ENCODE peak calls at places on chromosomes 7 and 10, in four cellular contexts. W, V, O and S are unnamed samples.

GRCh38 chr10:30437039-30437781 is 3.2 kb downstream of the MAP3K8 start:
- DNase-seq in W (no peak), V (no peak), O (no peak), S (no peak)

GRCh38 chr10:103917326-103918052 is 495 bp downstream of the STN1 start:
- DNase-seq in W (no peak), V (no peak), O (no peak), S (peak; percentile 42)

GRCh38 chr10:128064615-128065580 is 61.3 kb downstream of the MKI67 start:
- DNase-seq in W (no peak), V (no peak), O (peak; percentile 97), S (no peak)

GRCh38 chr7:129258649-129259389 is 34.0 kb downstream of the AHCYL2 start:
- DNase-seq in W (no peak), V (no peak), O (no peak), S (peak; percentile 81)

GRCh38 chr7:6705959-6706665 is 635 bp downstream of the ZNF12 start:
- DNase-seq in W (peak; percentile 52), V (no peak), O (peak; percentile 30), S (peak; percentile 45)

GRCh38 chr10:94279835-94280709 is 82.7 kb downstream of the NOC3L start:
- DNase-seq in W (peak; percentile 67), V (no peak), O (peak; percentile 37), S (peak; percentile 13)

GRCh38 chr7:98911936-98912335 is 33.6 kb downstream of the TRRAP start:
- DNase-seq in W (no peak), V (no peak), O (no peak), S (no peak)

GRCh38 chr7:19213746-19214145 is 68.5 kb upstream of the FERD3L start:
- DNase-seq in W (no peak), V (no peak), O (no peak), S (no peak)

GRCh38 chr7:44052771-44053365 is 8.4 kb downstream of the DBNL start:
- DNase-seq in W (no peak), V (no peak), O (no peak), S (no peak)

GRCh38 chr7:41383596-41383995 is 319.3 kb downstream of the INHBA start:
- DNase-seq in W (no peak), V (no peak), O (no peak), S (no peak)

GRCh38 chr7:118245267-118246040 is 20.9 kb downstream of the ANKRD7 start:
- DNase-seq in W (no peak), V (no peak), O (no peak), S (no peak)

GRCh38 chr7:146331369-146331768 is 214.8 kb downstream of the CNTNAP2 start:
- DNase-seq in W (no peak), V (no peak), O (no peak), S (no peak)

GRCh38 chr7:116769541-116769940 is 92.8 kb upstream of the CAPZA2 start:
- DNase-seq in W (no peak), V (no peak), O (no peak), S (no peak)

GRCh38 chr10:86594535-86594934 is 59.8 kb upstream of the OPN4 start:
- DNase-seq in W (no peak), V (no peak), O (peak; percentile 33), S (no peak)

GRCh38 chr10:30103595-30104310 is 44.4 kb upstream of the JCAD start:
- DNase-seq in W (no peak), V (no peak), O (no peak), S (no peak)

GRCh38 chr10:92691591-92692084 is 1.9 kb downstream of the HHEX start:
- DNase-seq in W (peak; percentile 40), V (no peak), O (no peak), S (no peak)

GRCh38 chr7:80313067-80313626 is 178.5 kb downstream of the GNAI1 start:
- DNase-seq in W (no peak), V (no peak), O (no peak), S (no peak)

GRCh38 chr10:22258471-22258870 is 40.7 kb upstream of the EBLN1 start:
- DNase-seq in W (no peak), V (no peak), O (no peak), S (no peak)

GRCh38 chr10:80530251-80530650 is 7.5 kb upstream of the SH2D4B start:
- DNase-seq in W (no peak), V (no peak), O (no peak), S (no peak)

GRCh38 chr7:31487476-31487875 is 26.4 kb upstream of the ITPRID1 start:
- DNase-seq in W (no peak), V (no peak), O (peak; percentile 51), S (no peak)

GRCh38 chr10:93458821-93459257 is 23.3 kb downstream of the MYOF start:
- DNase-seq in W (peak; percentile 37), V (peak; percentile 79), O (peak; percentile 97), S (peak; percentile 93)

GRCh38 chr7:143245123-143245522 is 18.1 kb upstream of the GSTK1 start:
- DNase-seq in W (no peak), V (peak; percentile 15), O (peak; percentile 57), S (no peak)

GRCh38 chr10:85927952-85928677 is 438.5 kb downstream of the GRID1 start:
- DNase-seq in W (no peak), V (no peak), O (no peak), S (peak; percentile 95)

GRCh38 chr7:80002865-80003264 is 131.8 kb upstream of the GNAI1 start:
- DNase-seq in W (no peak), V (no peak), O (no peak), S (no peak)

GRCh38 chr7:142866361-142867096 is 11.7 kb downstream of the EPHB6 start:
- DNase-seq in W (peak; percentile 62), V (peak; percentile 57), O (no peak), S (peak; percentile 40)

GRCh38 chr7:90312745-90313144 is 8.4 kb downstream of the FAM237B start:
- DNase-seq in W (no peak), V (no peak), O (peak; percentile 7), S (no peak)

GRCh38 chr10:7423521-7423920 is 12.7 kb upstream of the SFMBT2 start:
- DNase-seq in W (no peak), V (no peak), O (no peak), S (no peak)

GRCh38 chr10:77563638-77564270 is 73.9 kb downstream of the KCNMA1 start:
- DNase-seq in W (no peak), V (no peak), O (no peak), S (no peak)

GRCh38 chr10:77566914-77567566 is 70.6 kb downstream of the KCNMA1 start:
- DNase-seq in W (no peak), V (no peak), O (no peak), S (no peak)

GRCh38 chr10:77566228-77566627 is 71.4 kb downstream of the KCNMA1 start:
- DNase-seq in W (no peak), V (no peak), O (no peak), S (no peak)

GRCh38 chr10:77565590-77566023 is 72.0 kb downstream of the KCNMA1 start:
- DNase-seq in W (no peak), V (no peak), O (no peak), S (no peak)

GRCh38 chr10:77564781-77565589 is 72.6 kb downstream of the KCNMA1 start:
- DNase-seq in W (no peak), V (no peak), O (peak; percentile 46), S (no peak)
- H3K27ac ChIP-seq in W (no peak overlapping the region), V (no peak overlapping the region), O (no peak overlapping the region), S (no peak overlapping the region)

DNA sequence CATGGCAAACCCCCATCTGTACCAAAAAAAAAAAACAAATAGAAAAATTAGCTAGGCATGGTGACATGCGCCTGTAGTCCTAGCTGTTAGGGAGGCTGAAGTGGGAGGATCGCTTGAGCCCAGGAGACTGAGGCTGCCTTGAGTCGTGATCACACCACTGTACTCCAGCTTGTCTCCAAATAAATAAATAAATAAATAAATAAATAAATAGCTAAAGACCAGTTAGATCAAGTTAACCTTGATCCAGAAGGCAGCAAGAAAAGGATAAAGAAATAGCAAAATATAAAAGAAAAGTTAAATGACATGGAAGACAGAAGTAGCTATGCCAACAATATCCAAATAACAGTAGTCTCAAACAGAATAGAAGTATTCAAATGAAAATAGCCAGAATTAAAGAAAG is 132.2 kb upstream of the SH2B2 start:
- DNase-seq in W (no peak), V (no peak), O (no peak), S (no peak)
- H3K4me3 ChIP-seq in W (no peak overlapping the region), V (no peak overlapping the region), O (no peak overlapping the region), S (no peak overlapping the region)

GRCh38 chr10:84196083-84196482 is 1.7 kb downstream of the CDHR1 start:
- DNase-seq in W (no peak), V (no peak), O (no peak), S (no peak)

GRCh38 chr10:84195044-84195830 is 900 bp downstream of the CDHR1 start:
- DNase-seq in W (no peak), V (no peak), O (no peak), S (no peak)

GRCh38 chr10:84193846-84194423 is 402 bp upstream of the CDHR1 start:
- DNase-seq in W (no peak), V (no peak), O (no peak), S (no peak)

GRCh38 chr10:84193327-84193726 is 1.0 kb upstream of the CDHR1 start:
- DNase-seq in W (no peak), V (no peak), O (no peak), S (no peak)

GRCh38 chr10:84194424-84195043 is at the start of gene CDHR1:
- DNase-seq in W (no peak), V (no peak), O (no peak), S (peak; percentile 37)
- H3K27ac ChIP-seq in W (no peak within 1 kb of the TSS), V (no peak within 1 kb of the TSS), O (no peak within 1 kb of the TSS), S (no peak within 1 kb of the TSS)

DNA sequence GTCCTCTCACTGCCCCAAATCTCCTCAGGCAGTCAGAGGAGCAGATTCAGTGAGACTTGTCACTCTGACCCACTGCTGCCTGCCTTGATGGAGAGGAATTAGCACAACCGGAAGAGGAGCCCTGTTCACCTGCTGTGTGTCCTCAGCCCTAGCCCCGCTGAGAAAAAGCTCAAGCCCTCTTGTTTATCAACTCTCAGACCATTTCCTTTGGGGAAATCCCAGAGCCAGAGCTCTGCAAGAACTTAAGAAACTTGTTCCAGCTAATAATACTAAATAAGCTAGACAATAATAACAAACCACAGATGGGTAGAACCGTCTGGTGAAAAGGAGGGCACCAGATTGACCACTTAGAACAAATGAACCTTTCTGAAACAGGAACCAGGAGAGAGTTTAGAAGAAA is 37.7 kb upstream of the ITGB1 start:
- DNase-seq in W (no peak), V (no peak), O (no peak), S (peak; percentile 11)
- H3K4me3 ChIP-seq in W (no peak overlapping the region), V (no peak overlapping the region), O (no peak overlapping the region), S (no peak overlapping the region)

DNA sequence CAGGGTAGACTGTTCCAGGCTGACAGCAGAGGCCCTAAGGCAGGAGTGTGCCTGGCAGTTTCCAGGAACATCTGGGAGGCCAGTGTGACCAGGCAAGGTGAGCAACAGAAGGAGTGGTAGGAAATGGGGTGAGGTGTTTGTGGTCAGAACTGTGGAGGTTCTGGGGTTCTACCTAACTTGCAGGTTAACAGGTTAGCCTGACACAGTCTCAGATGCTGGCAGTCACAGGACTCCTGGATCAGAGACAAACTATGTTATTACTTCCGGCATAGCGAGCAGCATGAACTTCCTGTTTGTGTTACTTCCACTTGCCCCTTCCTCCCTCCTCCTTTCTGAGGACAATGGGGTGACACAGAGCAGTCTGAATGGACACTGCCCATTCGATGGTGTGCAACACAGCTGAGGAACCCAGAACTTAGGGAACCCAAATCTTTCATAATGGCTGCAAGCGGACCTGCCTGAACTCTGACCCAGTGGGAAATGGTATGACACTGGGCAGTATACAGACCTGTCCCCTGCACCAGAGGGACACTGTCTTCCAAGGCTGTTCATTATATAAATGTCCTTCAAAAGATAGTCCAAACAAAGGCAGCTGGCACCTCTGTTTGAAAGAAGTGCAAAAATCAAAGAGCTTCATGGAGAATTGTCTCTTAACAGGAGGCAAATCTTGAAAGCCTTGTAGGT is 3.9 kb upstream of the SAR1A start:
- DNase-seq in W (no peak), V (no peak), O (peak; percentile 46), S (no peak)
- H3K27ac ChIP-seq in W (no peak overlapping the region), V (no peak overlapping the region), O (no peak overlapping the region), S (no peak overlapping the region)